ENCODE peak calls at places on chromosomes 4 and X, in five cellular contexts. Z is tibial nerve; O is H9; N is CD4-positive, alpha-beta T cell; M is ovary. R is an unnamed sample.

GRCh38 chr4:166075599-166075998 is 202.6 kb downstream of the TLL1 start:
- DNase-seq in Z (no peak), N (no peak), M (no peak), O (no peak), R (no peak)

GRCh38 chrX:146863566-146863965 is 49.0 kb upstream of the CXorf51A start:
- DNase-seq in M (no peak), O (no peak), N (no peak), Z (no peak), R (no peak)

GRCh38 chr4:148271166-148271565 is 171.0 kb downstream of the NR3C2 start:
- DNase-seq in O (no peak), N (no peak), M (no peak), Z (no peak), R (no peak)

GRCh38 chr4:125590158-125590557 is 275.4 kb downstream of the FAT4 start:
- DNase-seq in N (no peak), O (no peak), Z (no peak), M (no peak), R (no peak)

GRCh38 chr4:168877407-168877778 is 132.7 kb downstream of the CBR4 start:
- DNase-seq in O (no peak), M (no peak), Z (peak; percentile 15), N (no peak), R (no peak)

GRCh38 chr4:168584321-168584771 is 87.5 kb downstream of the PALLD start:
- DNase-seq in Z (no peak), O (no peak), M (no peak), N (no peak), R (no peak)

GRCh38 chr4:40525811-40526598 is 103.7 kb downstream of the RBM47 start:
- DNase-seq in O (peak; percentile 70), M (no peak), N (no peak), Z (peak; percentile 38), R (no peak)

GRCh38 chr4:101205878-101206277 is 141.4 kb downstream of the PPP3CA start:
- DNase-seq in O (no peak), Z (no peak), M (no peak), N (peak; percentile 4), R (no peak)

GRCh38 chrX:39337461-39337860 is 536.2 kb downstream of the MID1IP1 start:
- DNase-seq in N (no peak), Z (no peak), M (peak; percentile 30), O (no peak), R (no peak)

GRCh38 chrX:65750674-65751469 is 83.4 kb downstream of the MSN start:
- DNase-seq in O (no peak), Z (no peak), N (peak; percentile 7), M (no peak), R (no peak)

GRCh38 chrX:47645530-47645929 is 4.8 kb downstream of the ELK1 start:
- DNase-seq in O (no peak), N (no peak), Z (no peak), M (no peak), R (no peak)

GRCh38 chr4:77862478-77863216 is at the start of gene MRPL1:
- DNase-seq in M (peak; percentile 90), Z (peak; percentile 90), O (peak; percentile 82), N (peak; percentile 82), R (peak; percentile 47)
- TF ChIP-seq CTCF in M (peak; percentile 7), Z (no peak), O (peak; percentile 18), N (no peak), R (no peak)

GRCh38 chrX:15797707-15798106 is 7.4 kb downstream of the ZRSR2 start:
- DNase-seq in M (no peak), N (no peak), O (no peak), Z (no peak), R (no peak)
- TF ChIP-seq CTCF in M (no peak), N (no peak), O (no peak), Z (no peak), R (no peak)

GRCh38 chrX:19879181-19879580 is 8.2 kb downstream of the SH3KBP1 start:
- DNase-seq in Z (no peak), M (no peak), O (no peak), N (no peak), R (no peak)
- TF ChIP-seq CTCF in Z (no peak), M (no peak), O (no peak), N (no peak), R (no peak)

GRCh38 chrX:106748377-106748776 is 21.9 kb downstream of the RNF128 start:
- DNase-seq in Z (no peak), M (no peak), O (no peak), N (no peak), R (no peak)

GRCh38 chrX:106752101-106752678 is 25.7 kb downstream of the RNF128 start:
- DNase-seq in M (no peak), N (no peak), Z (no peak), O (peak; percentile 29), R (no peak)

GRCh38 chrX:106751407-106751806 is 24.9 kb downstream of the RNF128 start:
- DNase-seq in Z (no peak), M (no peak), O (no peak), N (no peak), R (no peak)
- TF ChIP-seq CTCF in Z (no peak), M (no peak), O (no peak), N (no peak), R (no peak)

GRCh38 chr4:16583764-16584163 is 314.7 kb downstream of the LDB2 start:
- DNase-seq in Z (no peak), N (no peak), M (no peak), O (no peak), R (no peak)
- TF ChIP-seq CTCF in Z (no peak), N (no peak), M (no peak), O (no peak), R (no peak)

DNA sequence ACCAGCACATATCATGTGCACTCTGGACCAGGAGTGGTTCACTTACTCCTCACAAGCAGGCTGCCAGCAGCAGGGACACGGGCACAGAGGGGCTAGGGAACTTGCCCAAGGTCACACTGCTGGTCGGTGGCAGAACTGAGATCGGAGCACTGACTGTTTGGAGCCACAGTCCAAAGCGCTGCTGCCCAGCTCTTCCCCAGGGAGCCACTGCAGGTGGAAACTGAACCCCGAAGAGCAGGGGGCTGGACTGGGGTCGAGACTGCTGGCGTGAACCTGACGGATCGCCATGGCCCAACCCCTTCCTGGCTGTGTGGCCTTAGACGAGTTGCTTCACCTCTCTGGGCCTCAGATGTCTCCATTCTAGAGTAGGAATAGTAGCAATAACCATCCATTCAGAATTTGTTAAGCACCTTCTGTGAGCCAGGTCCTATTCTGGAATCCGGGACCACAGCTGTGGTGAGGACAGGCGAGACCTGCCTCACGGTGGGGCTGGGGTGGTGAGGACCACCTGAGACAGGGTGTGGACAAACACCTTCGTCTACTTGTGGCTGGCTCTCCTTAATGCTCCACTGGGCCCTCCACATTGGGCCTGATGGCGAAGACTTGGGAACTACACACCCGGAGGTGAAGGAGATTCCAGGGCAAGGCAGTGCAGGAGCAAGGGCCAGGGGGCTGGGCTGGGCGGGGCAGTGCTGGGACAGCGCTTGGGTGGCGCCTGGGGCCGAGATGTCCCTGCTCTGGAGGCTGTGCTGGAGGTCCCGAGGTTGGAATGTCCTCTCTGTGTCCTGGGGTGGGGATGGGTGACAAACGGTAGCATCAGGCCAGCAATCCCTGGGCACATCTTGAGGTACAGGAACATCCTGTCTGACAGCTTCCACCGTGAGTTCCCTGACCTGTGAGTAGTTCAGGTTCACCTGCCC is 32.0 kb upstream of the KIAA0232 start:
- DNase-seq in N (no peak), M (no peak), O (no peak), Z (no peak), R (no peak)
- TF ChIP-seq CTCF in N (no peak), M (no peak), O (no peak), Z (no peak), R (no peak)

R was measured in omental fat pad.